ENCODE peak calls at places on chromosome 14, in nine cellular contexts. K, A, B, V, T, W, C, U and P are unnamed samples. For H3K4me1 and H3K27me3, the result is how much of the 10 kb centered on the place peaks cover.

GRCh38 chr14:52402812-52403526 is 88.9 kb downstream of the PTGER2 start:
- DNase-seq in W (peak), B (no peak), K (no peak), U (no peak), C (no peak), V (no peak), T (no peak), A (no peak), P (no peak)

GRCh38 chr14:85250369-85250768 is 279.6 kb upstream of the FLRT2 start:
- DNase-seq in C (peak), B (no peak), W (no peak), U (no peak), A (no peak), V (no peak), T (peak), K (no peak), P (no peak)

GRCh38 chr14:70808402-70809237 is 693 bp downstream of the MAP3K9 start:
- DNase-seq in T (peak), V (no peak), C (peak), A (peak), U (peak), W (no peak), K (no peak), B (no peak), P (peak)

GRCh38 chr14:24883571-24883970 is 166.4 kb downstream of the STXBP6 start:
- DNase-seq in W (no peak), U (no peak), T (no peak), B (no peak), C (no peak), V (no peak), K (no peak), A (no peak), P (no peak)

GRCh38 chr14:20707622-20708021 is 19.1 kb downstream of the ANG start:
- DNase-seq in W (peak), B (no peak), V (no peak), A (no peak), C (no peak), U (no peak), K (no peak), T (no peak), P (peak)

GRCh38 chr14:52021971-52022600 is 32.7 kb downstream of the RTRAF start:
- DNase-seq in V (no peak), T (no peak), C (no peak), U (no peak), K (no peak), B (no peak), W (no peak), A (no peak), P (no peak)

GRCh38 chr14:99737451-99737951 is 53.4 kb downstream of the CYP46A1 start:
- DNase-seq in W (peak), A (peak), K (no peak), U (peak), B (peak), C (no peak), V (no peak), T (no peak), P (peak)

GRCh38 chr14:41505491-41505890 is 101.2 kb upstream of the LRFN5 start:
- DNase-seq in C (peak), W (no peak), B (no peak), V (no peak), A (no peak), U (no peak), K (no peak), T (peak), P (no peak)

GRCh38 chr14:40870252-40870651 is 736.4 kb upstream of the LRFN5 start:
- DNase-seq in U (no peak), K (no peak), C (peak), B (no peak), T (no peak), V (no peak), A (no peak), W (peak), P (no peak)

GRCh38 chr14:93018401-93018800 is 95.5 kb downstream of the CHGA start:
- DNase-seq in A (no peak), C (no peak), B (no peak), W (no peak), V (no peak), T (no peak), K (no peak), U (no peak), P (no peak)

GRCh38 chr14:93892923-93893549 is 34.1 kb upstream of the FAM181A start:
- DNase-seq in C (peak), T (peak), B (peak), K (peak), A (peak), V (peak), U (peak), W (peak), P (peak)

GRCh38 chr14:90788031-90788430 is 28.2 kb downstream of the TTC7B start:
- DNase-seq in V (no peak), A (no peak), B (no peak), U (peak), K (no peak), T (no peak), W (no peak), C (no peak), P (no peak)

GRCh38 chr14:67232066-67232465 is 9.2 kb upstream of the PALS1 start:
- DNase-seq in A (no peak), U (no peak), W (no peak), V (no peak), B (no peak), T (no peak), K (no peak), C (no peak), P (no peak)

GRCh38 chr14:72443991-72444431 is 449.9 kb downstream of the DPF3 start:
- DNase-seq in K (no peak), T (no peak), A (no peak), C (no peak), U (no peak), V (no peak), B (no peak), W (no peak), P (no peak)

GRCh38 chr14:58292192-58292591 is 6.2 kb upstream of the ARID4A start:
- DNase-seq in A (no peak), V (no peak), U (no peak), K (no peak), C (no peak), T (no peak), B (no peak), W (no peak), P (no peak)

DNA sequence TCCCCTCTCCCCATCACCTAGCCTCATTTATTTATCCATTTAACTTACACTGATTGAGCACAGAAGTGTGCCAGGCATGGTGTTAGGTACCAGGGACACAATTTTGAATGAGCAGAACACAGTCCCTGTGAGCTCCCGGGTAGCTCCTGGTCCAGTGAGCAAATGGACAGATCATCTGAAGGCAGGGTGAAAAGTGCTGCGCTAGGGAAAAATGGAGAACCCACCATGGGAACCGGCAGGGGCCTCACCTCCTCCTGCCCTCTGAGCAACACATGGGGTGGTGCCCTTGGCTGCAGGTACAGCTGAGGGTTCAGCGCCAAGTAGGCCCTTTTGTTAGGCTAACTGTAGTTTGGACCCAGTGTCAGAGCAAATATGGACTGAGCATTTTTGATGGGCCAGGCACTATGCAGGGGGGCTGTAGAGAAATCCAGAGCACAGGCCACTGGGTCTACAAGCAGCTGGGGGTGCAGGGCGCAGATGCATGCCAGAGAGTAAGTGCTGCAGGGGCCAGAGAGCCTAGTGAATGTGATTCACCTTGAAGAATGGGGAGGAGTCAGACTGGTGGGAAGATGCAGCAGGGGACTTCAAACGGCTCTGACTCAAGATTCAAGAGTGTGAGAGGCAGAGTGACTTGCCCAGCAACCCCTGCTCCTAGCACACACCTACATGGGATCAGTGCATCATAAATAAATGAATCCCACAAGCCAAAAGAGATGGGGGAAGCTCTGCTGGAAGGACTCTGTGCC is 28.2 kb downstream of the LTBP2 start:
- DNase-seq in B (no peak), V (no peak), K (peak), C (no peak), A (no peak), U (peak), T (no peak), W (peak), P (no peak)
- H3K4me1 ChIP-seq in B (under half), V (under half), K (half or more), C (under half), A (under half), U (under half), T (under half), W (under half), P (under half)

DNA sequence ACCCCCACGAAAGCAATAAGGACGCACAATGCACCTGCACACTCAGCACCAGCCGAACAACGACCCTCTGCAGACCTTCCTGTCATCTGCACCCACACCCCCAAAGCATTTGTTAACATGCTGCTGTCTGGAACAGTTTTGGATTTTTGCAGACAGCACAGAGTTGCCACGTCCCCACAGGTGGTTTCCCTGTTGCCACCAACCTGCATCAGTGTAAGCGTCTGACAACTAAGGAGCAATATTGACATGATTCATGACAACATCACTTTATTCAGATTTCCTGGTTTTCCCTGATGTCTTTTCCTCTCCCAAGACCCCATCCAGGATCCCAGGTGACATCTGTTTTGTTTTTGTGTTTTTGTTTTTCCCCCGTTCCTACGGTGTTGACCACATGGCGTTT is 150.7 kb upstream of the C14orf180 start:
- DNase-seq in B (no peak), A (no peak), T (peak), C (no peak), U (no peak), V (no peak), W (no peak), K (no peak), P (no peak)
- H3K27me3 ChIP-seq in B (under half), A (under half), T (under half), C (under half), U (under half), V (under half), W (under half), K (under half), P (under half)

DNA sequence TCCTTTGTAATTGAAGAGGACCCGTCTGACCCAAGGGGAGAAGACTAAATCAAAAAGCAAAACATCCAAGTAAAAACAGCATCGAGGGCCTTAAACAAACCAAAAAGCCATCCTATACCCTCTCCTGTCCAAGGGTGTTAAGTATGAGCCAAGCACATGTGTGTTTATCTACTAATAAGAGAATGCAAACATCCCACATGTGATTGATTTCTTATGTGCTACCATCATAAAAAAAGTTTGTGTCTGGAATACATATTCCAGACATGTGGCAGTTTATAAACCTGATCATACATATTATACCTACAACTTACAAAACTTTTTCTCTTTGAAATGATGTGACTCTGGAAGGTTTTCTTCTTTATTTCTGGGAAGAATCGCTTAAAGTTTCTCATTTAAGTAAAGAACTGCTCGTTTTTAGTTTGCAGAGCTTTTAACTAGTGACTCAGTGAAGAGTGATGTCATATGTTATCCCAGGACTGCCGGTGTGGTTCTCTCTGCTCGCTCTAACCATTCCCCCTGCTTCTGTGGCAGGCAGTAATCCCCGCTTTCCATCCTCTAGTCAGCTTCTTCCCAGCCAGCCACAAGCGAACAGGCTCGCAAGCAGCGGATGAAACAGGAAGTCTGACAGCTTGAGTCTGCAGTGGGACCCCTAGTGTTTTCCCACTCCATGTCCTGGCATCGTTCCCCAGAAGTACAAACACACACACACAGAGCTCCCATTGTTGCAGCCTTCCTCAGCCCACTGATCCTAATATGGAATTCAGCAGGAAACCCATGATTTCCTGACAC is 431 bp upstream of the RHOJ start:
- DNase-seq in C (peak), B (peak), W (peak), T (peak), A (peak), K (no peak), U (peak), V (peak), P (peak)
- TF ChIP-seq CTCF in C (no peak), B (peak), W (peak), T (no peak), A (peak), K (no peak), U (no peak), V (no peak), P (no peak)

GRCh38 chr14:75981826-75982723 is at the start of gene TGFB3:
- DNase-seq in T (peak), W (peak), B (peak), V (no peak), A (peak), U (peak), C (peak), K (peak), P (peak)
- H3K4me1 ChIP-seq in T (under half), W (under half), B (under half), V (under half), A (under half), U (half or more), C (under half), K (under half), P (under half)

GRCh38 chr14:36524220-36524837 is 4.3 kb upstream of the NKX2-1 start:
- DNase-seq in U (no peak), T (peak), B (no peak), A (no peak), K (no peak), C (peak), V (no peak), W (no peak), P (no peak)

GRCh38 chr14:36522347-36522971 is 2.4 kb upstream of the NKX2-1 start:
- DNase-seq in A (no peak), V (no peak), W (no peak), C (peak), B (no peak), K (no peak), T (peak), U (no peak), P (no peak)

GRCh38 chr14:36524874-36525745 is 5.1 kb upstream of the NKX2-1 start:
- DNase-seq in U (no peak), V (no peak), B (no peak), T (peak), C (peak), K (peak), A (peak), W (peak), P (peak)

GRCh38 chr14:36522972-36523685 is 3.1 kb upstream of the NKX2-1 start:
- DNase-seq in K (no peak), B (no peak), V (no peak), W (no peak), A (no peak), C (peak), U (no peak), T (no peak), P (no peak)

GRCh38 chr14:36525746-36526099 is 5.7 kb upstream of the NKX2-1 start:
- DNase-seq in V (no peak), A (no peak), K (no peak), W (no peak), T (no peak), U (no peak), C (no peak), B (no peak), P (no peak)
- H3K27me3 ChIP-seq in V (under half), A (half or more), K (under half), W (half or more), T (half or more), U (half or more), C (half or more), B (under half), P (under half)

DNA sequence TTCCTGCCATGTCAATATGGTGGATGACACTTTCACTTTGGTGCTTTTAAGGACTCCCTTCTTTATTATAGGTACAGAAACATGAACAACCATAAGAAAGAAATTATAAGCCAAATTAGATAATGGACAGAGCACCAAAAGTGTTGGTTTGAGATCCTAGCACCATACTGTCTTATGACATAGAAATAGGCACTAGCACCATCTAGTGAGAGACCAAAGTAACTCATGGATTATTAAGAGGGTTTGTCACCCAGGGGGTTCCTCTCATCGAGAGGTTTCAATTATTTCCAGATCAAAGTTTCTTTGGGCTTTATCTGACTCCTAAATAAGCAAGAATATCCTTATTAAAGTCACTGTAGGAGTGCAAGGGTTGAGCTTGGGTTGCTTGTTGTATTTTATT is 153.0 kb upstream of the DIO2 start:
- DNase-seq in A (no peak), W (peak), B (no peak), U (no peak), K (no peak), V (no peak), C (peak), T (no peak), P (no peak)
- TF ChIP-seq CTCF in A (peak), W (peak), B (no peak), U (no peak), K (peak), V (peak), C (peak), T (peak), P (no peak)

DNA sequence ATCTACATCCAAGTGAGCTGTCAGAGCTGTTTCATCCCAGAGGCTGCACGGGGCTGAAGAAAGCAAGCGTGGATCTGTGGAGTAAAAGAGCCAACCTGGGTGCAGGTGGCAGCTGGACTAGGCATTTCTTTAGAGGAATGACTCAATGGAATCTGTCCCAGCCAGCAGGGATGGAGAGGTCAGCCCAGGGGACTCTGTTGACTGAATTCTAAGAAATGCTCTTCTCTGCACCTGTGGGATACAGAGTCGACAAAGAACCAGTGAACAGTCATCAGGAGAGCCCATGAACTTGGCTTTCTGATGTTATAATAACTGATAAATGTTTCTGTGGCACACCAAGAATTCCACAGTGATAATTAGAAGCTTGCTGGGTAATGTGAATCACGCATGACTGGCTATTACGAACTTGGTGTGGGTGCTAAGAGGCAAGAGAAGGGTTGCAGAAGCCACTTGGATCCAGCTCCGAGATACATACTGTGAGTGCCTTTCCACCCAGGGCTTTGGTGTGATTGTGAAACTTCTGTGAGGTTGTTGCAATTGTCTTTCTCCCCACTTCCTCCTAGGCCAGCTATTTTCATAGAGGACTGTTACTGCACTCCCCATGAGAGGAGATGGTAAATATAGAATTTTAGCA is 16.2 kb downstream of the PYGL start:
- DNase-seq in V (no peak), A (no peak), T (no peak), B (no peak), C (no peak), U (no peak), K (no peak), W (no peak), P (peak)
- H3K4me1 ChIP-seq in V (under half), A (under half), T (under half), B (under half), C (under half), U (under half), K (under half), W (under half), P (under half)

GRCh38 chr14:106215229-106215628 is 688.8 kb downstream of the TMEM121 start:
- DNase-seq in V (no peak), W (no peak), A (no peak), K (no peak), C (no peak), T (no peak), U (no peak), B (no peak), P (no peak)
- H3K27me3 ChIP-seq in V (under half), W (under half), A (under half), K (under half), C (under half), T (under half), U (under half), B (under half), P (under half)

DNA sequence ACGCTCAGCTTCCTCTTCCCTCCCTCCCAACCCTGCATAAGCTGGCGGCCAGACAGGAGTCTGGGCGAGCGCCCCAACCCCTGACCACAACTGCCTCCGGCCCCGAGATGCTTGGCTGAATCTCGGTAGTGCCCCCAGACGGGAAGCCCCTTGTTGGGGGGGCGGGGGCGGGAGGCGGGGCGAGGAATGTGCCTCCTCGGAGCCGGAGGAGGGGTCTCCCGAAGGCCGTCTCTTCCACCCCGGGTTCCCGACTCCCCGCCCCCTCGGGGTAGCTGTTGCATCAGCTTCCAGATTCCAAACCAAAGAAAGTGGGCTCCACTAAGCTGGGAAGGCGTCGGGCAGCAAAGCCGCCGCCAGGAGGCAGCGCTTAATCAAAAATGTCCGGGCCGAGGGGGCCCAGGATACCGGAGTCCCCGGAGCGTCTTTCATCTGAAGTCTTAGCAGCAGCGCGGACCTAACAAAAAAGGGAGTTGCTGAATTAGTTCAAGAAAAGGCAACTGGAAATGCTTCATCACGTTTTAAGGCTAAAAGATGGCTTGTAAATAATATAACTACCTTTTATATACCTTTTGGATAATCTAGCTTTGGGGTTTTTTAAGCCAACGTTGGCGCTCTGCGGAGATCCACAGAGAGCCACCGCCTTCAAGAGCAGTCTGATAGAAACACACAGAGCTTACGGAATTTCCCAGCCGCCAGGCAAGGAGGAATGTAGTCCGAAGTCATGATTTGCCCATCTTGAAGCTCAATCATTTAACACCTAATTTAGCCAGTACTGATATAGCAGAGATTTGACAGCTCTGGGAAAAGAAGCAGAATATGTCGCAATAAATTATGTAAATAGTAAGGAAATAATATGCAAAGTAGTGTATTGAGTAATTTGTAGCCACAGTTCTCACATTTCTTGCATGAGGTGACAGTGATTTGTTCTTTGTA is 6.8 kb upstream of the MRPL52 start:
- DNase-seq in A (peak), K (peak), W (peak), C (peak), T (peak), U (peak), B (peak), V (no peak), P (peak)
- TF ChIP-seq CTCF in A (peak), K (peak), W (peak), C (peak), T (peak), U (peak), B (peak), V (peak), P (peak)